ENCODE peak calls at places on chromosome 10, in five cellular contexts. B, C, R, Y and T are unnamed samples.

GRCh38 chr10:85213493-85213892 is 885.1 kb downstream of the CCSER2 start:
- DNase-seq in B (no peak), C (no peak), R (no peak), Y (no peak), T (no peak)

GRCh38 chr10:45424668-45425404 is 50.8 kb downstream of the ALOX5 start:
- DNase-seq in B (no peak), C (no peak), R (no peak), Y (no peak), T (no peak)

GRCh38 chr10:131648386-131649020 is 252.3 kb upstream of the PPP2R2D start:
- DNase-seq in B (no peak), C (no peak), R (no peak), Y (no peak), T (peak)

GRCh38 chr10:62278461-62278910 is 9.8 kb upstream of the RTKN2 start:
- DNase-seq in B (no peak), C (no peak), R (no peak), Y (no peak), T (no peak)

GRCh38 chr10:47419421-47419820 is 35.3 kb upstream of the ZNF488 start:
- DNase-seq in B (no peak), C (no peak), R (no peak), Y (peak), T (no peak)

GRCh38 chr10:91022924-91023707 is 102.2 kb upstream of the ANKRD1 start:
- DNase-seq in B (no peak), C (no peak), R (no peak), Y (no peak), T (no peak)

GRCh38 chr10:61157182-61157581 is 213.2 kb upstream of the RHOBTB1 start:
- DNase-seq in B (no peak), C (no peak), R (no peak), Y (no peak), T (no peak)

GRCh38 chr10:28679941-28680752 is 2.8 kb downstream of the BAMBI start:
- DNase-seq in B (no peak), C (peak), R (no peak), Y (no peak), T (no peak)

GRCh38 chr10:35003906-35004305 is 86.2 kb downstream of the CUL2 start:
- DNase-seq in B (no peak), C (no peak), R (no peak), Y (no peak), T (no peak)

GRCh38 chr10:89389254-89389653 is 3.2 kb upstream of the IFIT1 start:
- DNase-seq in B (no peak), C (peak), R (no peak), Y (no peak), T (no peak)

GRCh38 chr10:3090388-3090787 is 23.0 kb downstream of the PFKP start:
- DNase-seq in B (no peak), C (peak), R (no peak), Y (no peak), T (no peak)

GRCh38 chr10:54133201-54133600 is 667.8 kb downstream of the PCDH15 start:
- DNase-seq in B (no peak), C (no peak), R (no peak), Y (no peak), T (no peak)

GRCh38 chr10:112536663-112537062 is 89.6 kb downstream of the VTI1A start:
- DNase-seq in B (no peak), C (no peak), R (no peak), Y (no peak), T (no peak)

GRCh38 chr10:29446327-29446726 is 157.5 kb downstream of the LYZL1 start:
- DNase-seq in B (no peak), C (no peak), R (no peak), Y (no peak), T (no peak)

GRCh38 chr10:129655007-129655678 is 188.1 kb downstream of the MGMT start:
- DNase-seq in B (no peak), C (no peak), R (no peak), Y (no peak), T (peak)

GRCh38 chr10:121002586-121003205 is 151.5 kb downstream of the WDR11 start:
- DNase-seq in B (peak), C (no peak), R (no peak), Y (no peak), T (no peak)

GRCh38 chr10:132136689-132137088 is 50.1 kb upstream of the DPYSL4 start:
- DNase-seq in B (no peak), C (no peak), R (no peak), Y (no peak), T (no peak)

GRCh38 chr10:31706464-31706863 is 222.2 kb downstream of the ARHGAP12 start:
- DNase-seq in B (no peak), C (no peak), R (no peak), Y (no peak), T (no peak)
- H3K4me3 ChIP-seq in B (no peak), C (no peak), R (no peak), Y (no peak), T (no peak)

DNA sequence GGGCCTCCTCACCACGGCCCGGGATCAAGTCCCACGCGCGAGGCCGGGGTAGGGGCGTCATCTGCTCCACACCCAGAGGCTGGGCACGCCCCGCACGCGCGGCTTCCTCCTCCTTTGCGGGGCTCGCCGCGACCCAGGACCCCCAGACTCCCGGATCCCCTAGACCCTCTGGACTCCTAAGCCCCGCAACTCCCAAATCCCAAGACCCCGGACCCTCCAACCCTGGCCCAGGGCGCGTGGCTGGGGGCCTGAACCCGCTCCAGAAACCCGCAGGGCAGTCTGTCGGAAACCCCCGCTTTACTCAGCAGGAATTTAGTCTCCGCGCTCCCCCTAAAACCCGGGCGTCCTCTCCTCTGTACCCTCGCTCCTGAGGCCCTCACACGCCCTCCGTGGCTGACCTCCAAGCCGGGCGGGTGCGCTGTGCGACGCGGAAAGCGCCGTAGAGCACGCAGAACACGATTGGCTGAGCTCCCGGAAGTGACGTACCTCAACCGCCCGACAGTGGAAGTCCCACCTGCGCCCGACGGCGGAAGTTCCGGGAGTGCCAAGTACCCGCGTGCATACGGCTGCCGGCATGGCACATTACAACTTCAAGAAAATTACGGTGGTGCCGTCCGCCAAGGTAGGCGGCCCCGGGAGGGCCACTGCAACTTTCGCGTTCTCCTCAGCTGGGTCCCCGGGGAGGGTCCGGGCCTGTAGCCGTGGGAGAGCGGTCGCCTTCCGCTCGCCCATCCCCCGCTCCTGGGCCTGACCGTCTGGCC is at the start of gene GTPBP4:
- DNase-seq in B (peak), C (peak), R (peak), Y (peak), T (peak)
- TF ChIP-seq POLR2A in B (peak), C (peak), R (peak), Y (peak), T (no peak)

DNA sequence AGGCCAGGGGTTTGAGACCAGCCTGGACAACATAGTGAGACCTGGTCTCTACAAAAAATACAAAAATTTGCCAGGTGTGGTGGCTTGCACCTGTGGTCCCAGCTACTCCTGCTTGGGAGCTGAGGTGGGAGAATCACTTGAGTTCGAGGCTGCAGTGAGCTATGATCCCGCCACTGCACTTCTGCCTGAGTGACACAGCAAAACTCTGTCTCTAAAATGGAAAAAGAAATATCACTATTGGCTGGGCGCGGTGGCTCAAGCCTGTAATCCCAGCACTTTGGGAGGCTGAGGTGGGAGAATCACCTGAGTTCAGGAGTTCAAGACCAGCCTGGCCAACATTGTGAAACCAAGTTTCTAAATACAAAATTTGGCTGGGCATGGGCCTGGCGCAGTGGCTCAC is 44.9 kb upstream of the RASGEF1A start:
- DNase-seq in B (no peak), C (no peak), R (no peak), Y (no peak), T (no peak)
- H3K4me3 ChIP-seq in B (no peak), C (no peak), R (no peak), Y (no peak), T (no peak)

DNA sequence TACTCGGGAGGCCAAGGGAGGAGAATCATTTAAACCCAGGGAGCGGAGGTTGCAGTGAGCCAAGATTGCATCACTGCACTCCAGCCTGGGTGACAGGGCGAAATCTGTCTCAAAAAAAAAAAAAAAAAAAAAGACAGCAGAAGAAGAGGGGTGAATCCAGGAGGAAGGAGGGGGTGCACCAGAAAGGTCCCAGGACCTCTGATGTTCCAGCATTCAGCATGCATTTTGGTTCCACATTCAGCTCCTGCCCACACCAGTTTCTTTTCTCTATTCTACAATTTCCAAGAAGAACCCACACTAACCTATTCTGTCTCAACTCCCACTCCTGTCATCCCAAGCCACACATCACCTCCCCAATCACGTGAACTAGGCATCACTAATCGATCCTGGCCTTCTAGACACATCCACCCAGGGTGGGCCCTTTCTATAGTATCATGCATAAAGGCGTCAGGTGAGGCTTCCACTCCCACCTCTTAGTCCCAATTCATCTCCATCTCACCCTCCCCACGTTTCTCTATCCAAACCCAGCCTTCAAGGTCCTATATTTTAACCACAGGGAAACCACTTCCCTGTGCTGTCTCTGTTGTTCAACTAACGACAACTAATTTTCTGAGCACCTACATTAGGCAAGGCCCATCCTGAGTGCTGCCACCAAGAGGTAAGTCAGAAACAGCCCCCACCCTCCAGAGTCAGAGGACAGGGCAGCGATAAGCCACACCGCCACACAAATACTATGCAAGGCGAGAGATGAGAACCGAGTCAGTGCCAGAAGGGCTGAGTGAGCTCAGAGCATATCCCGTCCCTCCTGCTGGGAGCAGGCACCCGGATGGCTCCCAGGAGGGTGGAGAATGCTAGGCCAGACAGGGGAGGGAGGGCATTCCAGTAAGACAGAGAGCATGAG is 2.2 kb downstream of the ANXA11 start:
- DNase-seq in B (peak), C (peak), R (peak), Y (peak), T (peak)
- TF ChIP-seq POLR2A in B (peak), C (no peak), R (no peak), Y (no peak), T (no peak)

DNA sequence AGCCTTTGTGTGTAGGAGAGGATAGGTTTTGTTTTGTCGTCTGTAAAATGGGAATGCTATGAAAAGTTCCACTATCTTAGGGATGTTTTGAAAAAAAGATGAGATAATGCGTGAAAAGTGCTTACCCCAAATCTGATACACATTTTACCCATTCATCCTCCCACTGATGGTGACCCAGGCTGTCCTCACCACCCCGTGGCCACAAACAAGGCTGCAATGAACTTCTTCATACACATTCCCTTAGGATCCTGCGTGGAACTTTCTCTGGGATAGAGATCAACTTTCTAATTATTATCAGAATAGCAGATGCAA is 399 bp upstream of the OGDHL start:
- DNase-seq in B (no peak), C (no peak), R (no peak), Y (no peak), T (no peak)
- H3K4me3 ChIP-seq in B (no peak), C (peak), R (peak), Y (no peak), T (no peak)